ENCODE peak calls at places on chromosomes 12 and 14, in seven cellular contexts. H is mesenchymal stem cell, L is IMR-90, P is H9, O is trophoblast cell, E is mesendoderm, G is H1. V is an unnamed sample. For H3K79me1, the result is how much of the 10 kb centered on the place peaks cover.

GRCh38 chr14:105146976-105147700 is 21.4 kb downstream of the JAG2 start:
- DNase-seq in H (no peak), L (no peak), P (peak), O (no peak), E (no peak), G (peak), V (no peak)

GRCh38 chr12:121888478-121889266 is at the start of gene PSMD9:
- DNase-seq in H (peak), L (peak), P (peak), O (peak), E (peak), G (peak), V (peak)

GRCh38 chr12:31570880-31571279 is 20.1 kb downstream of the DENND5B start:
- DNase-seq in H (peak), L (peak), P (peak), O (no peak), E (peak), G (no peak), V (no peak)

GRCh38 chr14:23703027-23703426 is 66.9 kb downstream of the DHRS2 start:
- DNase-seq in H (no peak), L (no peak), P (no peak), O (no peak), E (no peak), G (no peak), V (no peak)

GRCh38 chr12:119447618-119448017 is 113.1 kb downstream of the CCDC60 start:
- DNase-seq in H (no peak), L (no peak), P (no peak), O (no peak), E (no peak), G (no peak), V (no peak)

GRCh38 chr14:91873476-91874265 is 6.3 kb upstream of the TC2N start:
- DNase-seq in H (no peak), L (peak), P (no peak), O (no peak), E (no peak), G (no peak), V (no peak)

GRCh38 chr12:13197526-13198141 is 1.1 kb downstream of the EMP1 start:
- DNase-seq in H (peak), L (peak), P (no peak), O (no peak), E (no peak), G (no peak), V (no peak)

GRCh38 chr12:113232787-113233585 is 11.7 kb downstream of the TPCN1 start:
- DNase-seq in H (no peak), L (no peak), P (peak), O (no peak), E (peak), G (peak), V (no peak)

GRCh38 chr12:65330341-65330740 is 51.9 kb downstream of the MSRB3 start:
- DNase-seq in H (no peak), L (peak), P (no peak), O (no peak), E (no peak), G (no peak), V (no peak)

GRCh38 chr12:80837342-80837978 is 100.3 kb downstream of the LIN7A start:
- DNase-seq in H (peak), L (peak), P (peak), O (peak), E (peak), G (no peak), V (peak)

GRCh38 chr12:31923063-31923412 is 36.2 kb upstream of the RESF1 start:
- DNase-seq in H (no peak), L (no peak), P (no peak), O (no peak), E (peak), G (no peak), V (no peak)

GRCh38 chr12:41190360-41190759 is 2.2 kb downstream of the PDZRN4 start:
- DNase-seq in H (peak), L (no peak), P (peak), O (no peak), E (peak), G (no peak), V (no peak)

GRCh38 chr12:70815056-70815455 is 105.5 kb downstream of the PTPRR start:
- DNase-seq in H (no peak), L (no peak), P (no peak), O (no peak), E (no peak), G (no peak), V (no peak)

GRCh38 chr14:103905861-103906456 is 22.3 kb upstream of the TDRD9 start:
- DNase-seq in H (no peak), L (no peak), P (peak), O (no peak), E (peak), G (peak), V (no peak)

GRCh38 chr12:42730286-42730685 is 140.7 kb upstream of the PRICKLE1 start:
- DNase-seq in H (peak), L (peak), P (no peak), O (peak), E (no peak), G (no peak), V (no peak)

GRCh38 chr12:92467886-92468285 is 234.9 kb upstream of the PLEKHG7 start:
- DNase-seq in H (peak), L (peak), P (no peak), O (peak), E (peak), G (no peak), V (no peak)

GRCh38 chr12:54125950-54126695 is 62.7 kb downstream of the SMUG1 start:
- DNase-seq in H (no peak), L (no peak), P (no peak), O (no peak), E (no peak), G (peak), V (no peak)

GRCh38 chr12:121209629-121210572 is at the start of gene P2RX4:
- DNase-seq in H (peak), L (peak), P (peak), O (peak), E (peak), G (peak), V (peak)

GRCh38 chr12:70604662-70605061 is 32.6 kb downstream of the PTPRB start:
- DNase-seq in H (no peak), L (no peak), P (no peak), O (no peak), E (no peak), G (no peak), V (no peak)

GRCh38 chr14:99393059-99393655 is 87.5 kb downstream of the SETD3 start:
- DNase-seq in H (peak), L (peak), P (peak), O (peak), E (peak), G (peak), V (no peak)

GRCh38 chr12:27780612-27781408 is 774 bp upstream of the MANSC4 start:
- DNase-seq in H (peak), L (peak), P (peak), O (peak), E (peak), G (peak), V (peak)

GRCh38 chr12:90253674-90254181 is 545.1 kb upstream of the ATP2B1 start:
- DNase-seq in H (peak), L (peak), P (peak), O (peak), E (peak), G (no peak), V (no peak)

GRCh38 chr14:90382491-90383125 is 14.2 kb upstream of the CALM1 start:
- DNase-seq in H (peak), L (peak), P (no peak), O (peak), E (peak), G (no peak), V (no peak)

GRCh38 chr14:43674273-43674672 is 832.8 kb downstream of the FSCB start:
- DNase-seq in H (no peak), L (no peak), P (no peak), O (no peak), E (no peak), G (no peak), V (no peak)

GRCh38 chr12:4220489-4220888 is 53.1 kb upstream of the CCND2 start:
- DNase-seq in H (no peak), L (no peak), P (no peak), O (no peak), E (no peak), G (peak), V (no peak)

GRCh38 chr14:56378474-56378873 is 201.1 kb upstream of the TMEM260 start:
- DNase-seq in H (peak), L (peak), P (no peak), O (no peak), E (no peak), G (no peak), V (no peak)

GRCh38 chr12:46556105-46556559 is 183.6 kb upstream of the SLC38A2 start:
- DNase-seq in H (peak), L (peak), P (no peak), O (no peak), E (no peak), G (no peak), V (no peak)

GRCh38 chr12:127928615-127929014 is 338.4 kb upstream of the TMEM132C start:
- DNase-seq in H (peak), L (no peak), P (no peak), O (no peak), E (no peak), G (no peak), V (no peak)

GRCh38 chr14:44962573-44963528 is 861 bp downstream of the TOGARAM1 start:
- DNase-seq in H (peak), L (peak), P (no peak), O (peak), E (peak), G (no peak), V (peak)

GRCh38 chr12:69998922-69999321 is 173.9 kb downstream of the MYRFL start:
- DNase-seq in H (no peak), L (no peak), P (no peak), O (no peak), E (no peak), G (no peak), V (no peak)

GRCh38 chr14:54465654-54466053 is 23.1 kb downstream of the GMFB start:
- DNase-seq in H (peak), L (no peak), P (no peak), O (no peak), E (no peak), G (no peak), V (no peak)

GRCh38 chr14:68548194-68549056 is 244.4 kb downstream of the ZFP36L1 start:
- DNase-seq in H (peak), L (peak), P (no peak), O (peak), E (peak), G (peak), V (peak)

DNA sequence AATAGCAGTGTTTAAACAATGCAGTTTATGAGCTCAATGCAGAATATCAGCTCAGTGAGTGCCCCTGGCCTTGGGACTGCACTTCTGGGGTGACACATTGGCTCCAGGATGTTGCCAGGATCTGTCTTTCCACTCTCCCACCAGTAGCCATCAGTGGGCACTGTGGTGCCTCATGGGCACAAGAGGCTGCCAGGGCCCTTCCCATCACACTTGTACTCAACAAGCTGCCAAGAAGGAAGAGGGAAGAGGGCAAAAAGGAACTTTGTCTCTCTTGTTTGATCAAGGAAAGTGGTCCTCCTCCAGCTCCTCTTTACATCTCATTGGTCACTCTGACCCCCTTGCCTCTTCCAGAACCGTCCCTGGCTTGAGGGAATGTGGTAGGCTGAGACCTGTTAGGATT is 115.9 kb downstream of the AACS start:
- DNase-seq in H (no peak), L (no peak), P (no peak), O (no peak), E (no peak), G (no peak), V (no peak)
- H3K79me1 ChIP-seq in H (under half), L (under half), P (under half), O (under half), E (under half), G (under half), V (under half)

GRCh38 chr12:110004598-110004997 is 5.4 kb downstream of the ANKRD13A start:
- DNase-seq in H (no peak), L (no peak), P (no peak), O (no peak), E (no peak), G (no peak), V (no peak)
- H2BK120ac ChIP-seq in H (no peak), L (no peak), P (no peak), O (no peak), E (no peak), G (no peak), V (no peak)

GRCh38 chr12:20382117-20382516 is 13.8 kb downstream of the PDE3A start:
- DNase-seq in H (no peak), L (no peak), P (no peak), O (no peak), E (no peak), G (no peak), V (no peak)

GRCh38 chr12:20372326-20373097 is 4.2 kb downstream of the PDE3A start:
- DNase-seq in H (no peak), L (no peak), P (no peak), O (no peak), E (no peak), G (no peak), V (no peak)

GRCh38 chr12:20374775-20375174 is 6.4 kb downstream of the PDE3A start:
- DNase-seq in H (no peak), L (no peak), P (no peak), O (no peak), E (no peak), G (no peak), V (no peak)

GRCh38 chr12:20377750-20378149 is 9.4 kb downstream of the PDE3A start:
- DNase-seq in H (no peak), L (no peak), P (no peak), O (no peak), E (no peak), G (no peak), V (no peak)

DNA sequence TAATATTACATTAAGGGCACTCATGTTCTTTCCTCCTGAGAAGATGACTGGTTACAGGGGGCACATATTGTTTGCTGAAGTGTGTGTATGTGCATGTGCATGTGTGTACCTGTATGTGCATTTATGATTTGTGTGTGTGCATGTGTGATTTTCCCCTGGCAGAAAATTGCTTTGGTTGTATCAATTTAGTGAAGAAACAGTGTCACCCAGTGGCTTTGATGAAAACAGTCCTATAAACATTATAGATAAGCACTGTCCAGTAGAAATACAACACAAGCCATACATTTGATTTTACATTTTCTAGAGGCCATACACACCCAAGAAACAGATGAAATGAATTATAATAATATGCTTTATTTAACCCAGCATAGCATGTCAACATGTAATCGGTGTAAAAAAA is 8.6 kb downstream of the PDE3A start:
- DNase-seq in H (peak), L (peak), P (no peak), O (no peak), E (peak), G (no peak), V (no peak)
- H3K79me1 ChIP-seq in H (under half), L (under half), P (under half), O (under half), E (under half), G (under half), V (under half)

GRCh38 chr12:79161249-79161934 is 296.8 kb downstream of the SYT1 start:
- DNase-seq in H (no peak), L (no peak), P (no peak), O (no peak), E (no peak), G (no peak), V (no peak)

GRCh38 chr12:79156846-79157463 is 292.4 kb downstream of the SYT1 start:
- DNase-seq in H (no peak), L (no peak), P (no peak), O (no peak), E (no peak), G (no peak), V (no peak)

GRCh38 chr12:79151956-79152355 is 287.4 kb downstream of the SYT1 start:
- DNase-seq in H (no peak), L (peak), P (no peak), O (no peak), E (no peak), G (no peak), V (no peak)

DNA sequence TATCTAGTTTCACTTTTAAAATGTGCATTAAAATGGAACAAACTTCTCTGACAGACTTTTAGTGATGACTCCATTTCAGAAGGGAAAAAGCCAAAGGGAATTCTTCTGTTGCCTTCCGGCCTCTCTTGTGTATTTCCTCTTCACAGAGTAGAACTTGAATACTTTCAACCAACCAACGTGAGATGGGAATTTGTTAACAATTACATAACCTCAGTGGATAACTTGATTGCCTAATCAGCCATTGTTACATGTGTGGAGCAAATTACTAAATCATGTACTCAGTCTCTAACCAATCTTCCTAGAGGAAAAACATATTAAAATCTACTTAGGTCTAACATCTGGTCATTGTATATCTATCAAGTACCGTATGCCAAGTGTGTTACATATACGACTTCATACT is 291.1 kb downstream of the SYT1 start:
- DNase-seq in H (peak), L (peak), P (no peak), O (no peak), E (no peak), G (no peak), V (no peak)
- H2BK120ac ChIP-seq in H (no peak), L (no peak), P (no peak), O (no peak), E (no peak), G (no peak), V (no peak)

DNA sequence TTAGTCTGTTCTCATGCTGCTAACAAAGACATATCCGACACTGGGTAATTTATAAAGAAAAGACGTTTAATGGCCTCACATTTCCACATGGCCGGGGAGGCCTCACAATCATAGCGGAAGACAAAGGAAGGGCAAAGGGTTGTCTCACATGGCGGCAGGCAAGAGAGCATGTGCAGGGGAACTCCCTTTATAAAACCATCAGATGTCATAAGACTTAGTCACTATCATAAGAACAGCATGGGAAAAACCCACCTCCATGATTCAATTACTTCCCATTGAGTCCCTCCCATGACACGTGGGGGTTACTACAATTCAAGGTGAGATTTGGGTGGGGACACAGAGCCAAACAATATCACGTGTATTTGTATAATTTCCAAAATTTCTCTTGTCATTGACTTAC is 5.5 kb upstream of the LMNTD1 start:
- DNase-seq in H (peak), L (peak), P (no peak), O (no peak), E (no peak), G (no peak), V (no peak)
- H3K79me1 ChIP-seq in H (under half), L (under half), P (under half), O (under half), E (under half), G (under half), V (under half)

GRCh38 chr14:106327234-106327633 is 800.9 kb downstream of the TMEM121 start:
- DNase-seq in H (no peak), L (no peak), P (no peak), O (no peak), E (no peak), G (no peak), V (no peak)
- H2BK120ac ChIP-seq in H (no peak), L (no peak), P (no peak), O (no peak), E (no peak), G (no peak), V (no peak)

DNA sequence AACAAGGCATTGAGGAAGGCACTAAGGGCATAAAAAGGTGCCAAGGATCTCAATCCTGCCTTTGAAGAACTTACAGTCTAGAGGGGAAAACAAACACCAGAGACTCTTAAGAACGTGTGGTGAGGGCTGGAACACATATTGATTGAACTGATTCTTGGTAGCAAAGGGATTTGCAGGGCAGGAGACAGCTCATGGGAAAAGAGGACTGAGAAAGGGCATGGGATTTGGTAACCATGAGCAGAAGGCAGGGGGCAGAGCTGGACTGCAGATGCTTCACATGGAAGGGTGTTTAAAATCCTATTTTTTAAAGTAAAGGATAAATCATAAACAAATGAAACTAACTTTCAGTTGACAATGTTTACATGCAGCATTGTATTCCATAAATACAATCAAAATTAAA is 203.1 kb downstream of the ITPR2 start:
- DNase-seq in H (peak), L (peak), P (no peak), O (no peak), E (peak), G (no peak), V (no peak)
- H3K79me1 ChIP-seq in H (under half), L (under half), P (under half), O (under half), E (under half), G (under half), V (under half)